ENCODE peak calls at places on chromosomes 13 and 19, in four cellular contexts. One of them, this sample, is unnamed.

GRCh38 chr13:72097568-72097967 is 230.6 kb upstream of the DACH1 start:
- DNase-seq in upper lobe of right lung: no peak
- DNase-seq in BE2C: no peak
- DNase-seq in AG09319: no peak
- DNase-seq in this sample: no peak

GRCh38 chr13:112586334-112586733 is 1.6 kb downstream of the TUBGCP3 start:
- DNase-seq in upper lobe of right lung: no peak
- DNase-seq in BE2C: no peak
- DNase-seq in AG09319: no peak
- DNase-seq in this sample: no peak

GRCh38 chr19:4338441-4339350 is at the start of gene STAP2:
- DNase-seq in upper lobe of right lung: peak; percentile 82
- DNase-seq in BE2C: no peak
- DNase-seq in AG09319: no peak
- DNase-seq in this sample: no peak

GRCh38 chr13:73898276-73898675 is 235.9 kb downstream of the KLF12 start:
- DNase-seq in upper lobe of right lung: no peak
- DNase-seq in BE2C: peak; percentile 20
- DNase-seq in AG09319: no peak
- DNase-seq in this sample: no peak

GRCh38 chr13:41490616-41491015 is 33.3 kb downstream of the RGCC start:
- DNase-seq in upper lobe of right lung: no peak
- DNase-seq in BE2C: no peak
- DNase-seq in AG09319: no peak
- DNase-seq in this sample: no peak

GRCh38 chr13:45482571-45483173 is 17.9 kb downstream of the COG3 start:
- DNase-seq in upper lobe of right lung: no peak
- DNase-seq in BE2C: no peak
- DNase-seq in AG09319: no peak
- DNase-seq in this sample: no peak

GRCh38 chr13:74288361-74288911 is 154.2 kb upstream of the KLF12 start:
- DNase-seq in upper lobe of right lung: peak; percentile 60
- DNase-seq in BE2C: peak; percentile 71
- DNase-seq in AG09319: no peak
- DNase-seq in this sample: no peak

GRCh38 chr13:94997126-94997525 is 284.8 kb upstream of the SOX21 start:
- DNase-seq in upper lobe of right lung: no peak
- DNase-seq in BE2C: no peak
- DNase-seq in AG09319: no peak
- DNase-seq in this sample: no peak

GRCh38 chr19:17103177-17103576 is 27.6 kb downstream of the MYO9B start:
- DNase-seq in upper lobe of right lung: no peak
- DNase-seq in BE2C: no peak
- DNase-seq in AG09319: no peak
- DNase-seq in this sample: no peak

GRCh38 chr19:1774999-1775772 is 21.9 kb downstream of the ONECUT3 start:
- DNase-seq in upper lobe of right lung: no peak
- DNase-seq in BE2C: peak; percentile 54
- DNase-seq in AG09319: no peak
- DNase-seq in this sample: no peak

GRCh38 chr13:38103851-38104250 is 234.3 kb upstream of the TRPC4 start:
- DNase-seq in upper lobe of right lung: no peak
- DNase-seq in BE2C: no peak
- DNase-seq in AG09319: no peak
- DNase-seq in this sample: no peak

GRCh38 chr13:109494955-109495354 is 291.4 kb downstream of the IRS2 start:
- DNase-seq in upper lobe of right lung: no peak
- DNase-seq in BE2C: no peak
- DNase-seq in AG09319: no peak
- DNase-seq in this sample: no peak

GRCh38 chr13:93614776-93615175 is 388.2 kb downstream of the GPC6 start:
- DNase-seq in upper lobe of right lung: no peak
- DNase-seq in BE2C: no peak
- DNase-seq in AG09319: no peak
- DNase-seq in this sample: no peak

GRCh38 chr13:52646967-52647366 is 4.7 kb downstream of the HNRNPA1L2 start:
- DNase-seq in upper lobe of right lung: no peak
- DNase-seq in BE2C: no peak
- DNase-seq in AG09319: no peak
- DNase-seq in this sample: no peak

GRCh38 chr13:52652980-52653303 is 306 bp downstream of the SUGT1 start:
- DNase-seq in upper lobe of right lung: no peak
- DNase-seq in BE2C: no peak
- DNase-seq in AG09319: no peak
- DNase-seq in this sample: no peak

GRCh38 chr13:52651880-52652169 is 811 bp upstream of the SUGT1 start:
- DNase-seq in upper lobe of right lung: no peak
- DNase-seq in BE2C: no peak
- DNase-seq in AG09319: no peak
- DNase-seq in this sample: no peak

GRCh38 chr13:52650731-52651130 is 1.9 kb upstream of the SUGT1 start:
- DNase-seq in upper lobe of right lung: no peak
- DNase-seq in BE2C: no peak
- DNase-seq in AG09319: no peak
- DNase-seq in this sample: no peak

DNA sequence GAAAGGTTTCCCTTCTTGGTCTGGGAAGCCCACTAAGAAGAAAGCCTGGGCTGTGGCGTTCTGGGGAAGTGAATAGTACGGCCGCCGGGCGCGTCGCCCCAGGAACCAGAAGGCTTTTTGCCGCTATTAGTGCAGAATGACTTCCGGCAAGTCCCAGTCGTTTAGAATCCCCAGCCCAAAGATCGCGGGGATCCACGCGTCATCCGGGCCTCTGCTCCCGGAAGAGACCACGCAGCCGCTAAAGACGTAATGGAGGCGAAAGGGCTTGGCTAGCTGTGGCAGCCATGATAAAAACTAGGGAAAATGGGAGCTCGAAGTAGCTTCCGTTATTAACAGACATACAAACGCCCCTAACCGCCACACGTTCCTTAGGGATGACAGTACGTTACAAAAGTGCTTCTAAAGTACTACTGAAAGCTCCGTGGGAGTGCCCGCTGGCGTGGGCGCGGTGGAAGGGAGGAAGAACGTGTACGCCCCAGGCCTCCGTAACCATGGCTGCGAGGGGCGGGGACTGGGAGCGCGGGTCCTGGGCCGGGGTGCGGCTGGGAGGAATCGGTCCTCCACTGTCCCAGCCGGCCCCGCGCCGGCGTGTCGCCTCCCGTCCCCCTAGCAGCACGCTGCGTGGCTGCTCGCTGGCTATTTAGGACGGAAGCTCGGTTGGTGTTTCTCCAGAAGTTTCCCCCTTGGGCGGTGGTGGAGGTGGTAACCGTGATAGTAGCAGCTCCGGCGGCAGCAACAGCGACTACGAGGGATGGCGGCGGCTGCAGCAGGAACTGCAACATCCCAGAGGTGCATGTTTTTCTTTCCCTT is at the start of gene SUGT1:
- DNase-seq in upper lobe of right lung: peak; percentile 99
- DNase-seq in BE2C: peak; percentile 98
- DNase-seq in AG09319: peak; percentile 96
- DNase-seq in this sample: peak; percentile 93
- TF ChIP-seq CTCF in upper lobe of right lung: peak; percentile 76
- TF ChIP-seq CTCF in BE2C: peak; percentile 71
- TF ChIP-seq CTCF in AG09319: peak; percentile 70
- TF ChIP-seq CTCF in this sample: peak; percentile 59

GRCh38 chr19:56721714-56722113 is 50.2 kb upstream of the ZNF835 start:
- DNase-seq in upper lobe of right lung: no peak
- DNase-seq in BE2C: no peak
- DNase-seq in AG09319: no peak
- DNase-seq in this sample: no peak

GRCh38 chr19:56727731-56728130 is 56.2 kb upstream of the ZNF835 start:
- DNase-seq in upper lobe of right lung: no peak
- DNase-seq in BE2C: no peak
- DNase-seq in AG09319: no peak
- DNase-seq in this sample: no peak

GRCh38 chr19:56720281-56720680 is 48.7 kb upstream of the ZNF835 start:
- DNase-seq in upper lobe of right lung: no peak
- DNase-seq in BE2C: no peak
- DNase-seq in AG09319: no peak
- DNase-seq in this sample: no peak

GRCh38 chr19:56725829-56726424 is 54.4 kb upstream of the ZNF835 start:
- DNase-seq in upper lobe of right lung: no peak
- DNase-seq in BE2C: no peak
- DNase-seq in AG09319: no peak
- DNase-seq in this sample: no peak
- TF ChIP-seq CTCF in upper lobe of right lung: peak; percentile 37
- TF ChIP-seq CTCF in BE2C: peak; percentile 41
- TF ChIP-seq CTCF in AG09319: no peak
- TF ChIP-seq CTCF in this sample: no peak

DNA sequence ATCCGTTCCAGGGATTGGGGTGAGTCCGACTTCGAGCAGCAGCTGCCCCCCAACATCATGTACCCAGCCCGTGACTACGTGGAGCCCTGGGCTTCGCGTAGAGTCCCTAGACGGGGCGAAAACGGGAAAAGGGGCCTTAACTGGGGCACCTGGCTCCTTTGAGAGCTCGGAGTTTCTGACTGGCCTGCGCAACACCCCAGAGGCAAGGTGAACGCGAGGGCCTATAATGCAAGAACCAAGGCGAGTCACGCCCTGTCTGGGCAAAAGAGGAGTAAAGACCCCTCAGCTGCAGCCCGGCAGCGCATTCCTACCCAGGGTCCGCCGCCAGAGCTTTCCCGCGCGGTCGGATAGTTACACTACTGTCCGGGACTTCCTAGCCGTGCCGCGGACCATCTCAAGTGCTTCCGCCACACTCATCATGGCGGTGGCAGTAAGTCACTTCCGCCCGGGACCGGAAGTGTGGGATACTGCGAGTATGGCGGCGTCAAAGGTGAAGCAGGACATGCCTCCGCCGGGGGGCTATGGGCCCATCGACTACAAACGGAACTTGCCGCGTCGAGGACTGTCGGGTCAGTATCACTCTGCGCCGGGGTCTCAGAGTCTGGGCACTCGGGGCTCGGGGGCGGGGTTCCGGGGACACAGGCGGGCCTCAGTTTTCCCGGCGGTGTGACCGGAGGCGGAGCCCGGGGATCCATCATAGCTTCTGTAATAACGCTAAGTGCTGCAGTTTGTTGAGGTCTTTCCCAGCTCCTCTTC is at the start of gene NDUFA13:
- DNase-seq in upper lobe of right lung: peak; percentile 94
- DNase-seq in BE2C: peak; percentile 91
- DNase-seq in AG09319: peak; percentile 70
- DNase-seq in this sample: peak; percentile 80
- TF ChIP-seq CTCF in upper lobe of right lung: no peak
- TF ChIP-seq CTCF in BE2C: no peak
- TF ChIP-seq CTCF in AG09319: no peak
- TF ChIP-seq CTCF in this sample: no peak

GRCh38 chr13:91805605-91806004 is 407.2 kb downstream of the GPC5 start:
- DNase-seq in upper lobe of right lung: no peak
- DNase-seq in BE2C: no peak
- DNase-seq in AG09319: no peak
- DNase-seq in this sample: no peak
- TF ChIP-seq CTCF in upper lobe of right lung: no peak
- TF ChIP-seq CTCF in BE2C: peak; percentile 36
- TF ChIP-seq CTCF in AG09319: no peak
- TF ChIP-seq CTCF in this sample: no peak

GRCh38 chr19:38792250-38793111 is 3.5 kb downstream of the LGALS7B start:
- DNase-seq in upper lobe of right lung: peak; percentile 82
- DNase-seq in BE2C: no peak
- DNase-seq in AG09319: no peak
- DNase-seq in this sample: no peak
- TF ChIP-seq CTCF in upper lobe of right lung: peak; percentile 50
- TF ChIP-seq CTCF in BE2C: no peak
- TF ChIP-seq CTCF in AG09319: peak; percentile 19
- TF ChIP-seq CTCF in this sample: no peak